ENCODE peak calls at places on chromosome 18, in nine cellular contexts. One of them, this sample, is unnamed.

GRCh38 chr18:7174359-7175107 is 56.4 kb upstream of the LRRC30 start:
- DNase-seq in breast epithelium: peak; percentile 56
- DNase-seq in K562: no peak
- DNase-seq in suprapubic skin: no peak
- DNase-seq in uterus: no peak
- DNase-seq in neuronal stem cell: no peak
- DNase-seq in CD4-positive, alpha-beta T cell: no peak
- DNase-seq in IMR-90: no peak
- DNase-seq in tibial nerve: no peak
- DNase-seq in this sample: peak; percentile 59

GRCh38 chr18:59917422-59917821 is 17.6 kb downstream of the PMAIP1 start:
- DNase-seq in CD4-positive, alpha-beta T cell: no peak
- DNase-seq in IMR-90: peak; percentile 58
- DNase-seq in tibial nerve: no peak
- DNase-seq in K562: no peak
- DNase-seq in uterus: no peak
- DNase-seq in breast epithelium: no peak
- DNase-seq in suprapubic skin: no peak
- DNase-seq in neuronal stem cell: no peak
- DNase-seq in this sample: no peak

GRCh38 chr18:808086-808485 is 4.0 kb downstream of the YES1 start:
- DNase-seq in IMR-90: peak; percentile 64
- DNase-seq in neuronal stem cell: no peak
- DNase-seq in K562: no peak
- DNase-seq in breast epithelium: no peak
- DNase-seq in suprapubic skin: no peak
- DNase-seq in tibial nerve: no peak
- DNase-seq in uterus: no peak
- DNase-seq in CD4-positive, alpha-beta T cell: no peak
- DNase-seq in this sample: peak; percentile 45

GRCh38 chr18:46452820-46453219 is 204.2 kb downstream of the LOXHD1 start:
- DNase-seq in suprapubic skin: no peak
- DNase-seq in uterus: no peak
- DNase-seq in K562: no peak
- DNase-seq in neuronal stem cell: no peak
- DNase-seq in breast epithelium: no peak
- DNase-seq in IMR-90: peak; percentile 22
- DNase-seq in CD4-positive, alpha-beta T cell: no peak
- DNase-seq in tibial nerve: no peak
- DNase-seq in this sample: no peak

GRCh38 chr18:59822612-59823275 is 77.1 kb upstream of the PMAIP1 start:
- DNase-seq in tibial nerve: no peak
- DNase-seq in suprapubic skin: no peak
- DNase-seq in IMR-90: no peak
- DNase-seq in neuronal stem cell: no peak
- DNase-seq in K562: no peak
- DNase-seq in CD4-positive, alpha-beta T cell: no peak
- DNase-seq in breast epithelium: no peak
- DNase-seq in uterus: no peak
- DNase-seq in this sample: no peak

GRCh38 chr18:31581498-31582197 is 10.0 kb upstream of the TTR start:
- DNase-seq in CD4-positive, alpha-beta T cell: no peak
- DNase-seq in uterus: no peak
- DNase-seq in neuronal stem cell: no peak
- DNase-seq in tibial nerve: no peak
- DNase-seq in K562: no peak
- DNase-seq in IMR-90: peak; percentile 18
- DNase-seq in breast epithelium: no peak
- DNase-seq in suprapubic skin: no peak
- DNase-seq in this sample: no peak

GRCh38 chr18:34866739-34867138 is 156.6 kb downstream of the DTNA start:
- DNase-seq in suprapubic skin: no peak
- DNase-seq in tibial nerve: no peak
- DNase-seq in uterus: no peak
- DNase-seq in neuronal stem cell: no peak
- DNase-seq in breast epithelium: no peak
- DNase-seq in K562: no peak
- DNase-seq in CD4-positive, alpha-beta T cell: no peak
- DNase-seq in IMR-90: peak; percentile 30
- DNase-seq in this sample: no peak

GRCh38 chr18:75360206-75360605 is 67.3 kb downstream of the SMIM21 start:
- DNase-seq in K562: no peak
- DNase-seq in suprapubic skin: no peak
- DNase-seq in tibial nerve: no peak
- DNase-seq in breast epithelium: no peak
- DNase-seq in IMR-90: no peak
- DNase-seq in CD4-positive, alpha-beta T cell: no peak
- DNase-seq in neuronal stem cell: no peak
- DNase-seq in uterus: no peak
- DNase-seq in this sample: no peak

GRCh38 chr18:9695605-9696004 is 12.5 kb upstream of the RAB31 start:
- DNase-seq in suprapubic skin: no peak
- DNase-seq in uterus: no peak
- DNase-seq in CD4-positive, alpha-beta T cell: no peak
- DNase-seq in breast epithelium: no peak
- DNase-seq in tibial nerve: no peak
- DNase-seq in K562: no peak
- DNase-seq in neuronal stem cell: no peak
- DNase-seq in IMR-90: no peak
- DNase-seq in this sample: no peak

GRCh38 chr18:35276276-35276675 is 13.8 kb downstream of the ZSCAN30 start:
- DNase-seq in uterus: no peak
- DNase-seq in CD4-positive, alpha-beta T cell: no peak
- DNase-seq in IMR-90: no peak
- DNase-seq in neuronal stem cell: no peak
- DNase-seq in K562: no peak
- DNase-seq in suprapubic skin: no peak
- DNase-seq in tibial nerve: no peak
- DNase-seq in breast epithelium: no peak
- DNase-seq in this sample: no peak

GRCh38 chr18:79849328-79850207 is 51.8 kb downstream of the KCNG2 start:
- DNase-seq in IMR-90: no peak
- DNase-seq in uterus: no peak
- DNase-seq in neuronal stem cell: no peak
- DNase-seq in CD4-positive, alpha-beta T cell: no peak
- DNase-seq in K562: no peak
- DNase-seq in tibial nerve: no peak
- DNase-seq in suprapubic skin: no peak
- DNase-seq in breast epithelium: no peak
- DNase-seq in this sample: no peak

GRCh38 chr18:28115149-28115550 is 61.8 kb downstream of the CDH2 start:
- DNase-seq in breast epithelium: no peak
- DNase-seq in neuronal stem cell: no peak
- DNase-seq in suprapubic skin: no peak
- DNase-seq in tibial nerve: no peak
- DNase-seq in uterus: no peak
- DNase-seq in IMR-90: peak; percentile 96
- DNase-seq in CD4-positive, alpha-beta T cell: no peak
- DNase-seq in K562: no peak
- DNase-seq in this sample: peak; percentile 82

GRCh38 chr18:13481331-13481730 is 245.0 kb downstream of the FAM210A start:
- DNase-seq in breast epithelium: no peak
- DNase-seq in tibial nerve: no peak
- DNase-seq in IMR-90: no peak
- DNase-seq in neuronal stem cell: no peak
- DNase-seq in K562: no peak
- DNase-seq in suprapubic skin: no peak
- DNase-seq in CD4-positive, alpha-beta T cell: no peak
- DNase-seq in uterus: no peak
- DNase-seq in this sample: no peak
- H3K27me3 ChIP-seq in breast epithelium: no peaks in the 10 kb centered on the region
- H3K27me3 ChIP-seq in tibial nerve: no peaks in the 10 kb centered on the region
- H3K27me3 ChIP-seq in IMR-90: no peaks in the 10 kb centered on the region
- H3K27me3 ChIP-seq in neuronal stem cell: no peaks in the 10 kb centered on the region
- H3K27me3 ChIP-seq in K562: peaks cover 6% of the 10 kb centered on the region
- H3K27me3 ChIP-seq in suprapubic skin: no peaks in the 10 kb centered on the region
- H3K27me3 ChIP-seq in CD4-positive, alpha-beta T cell: no peaks in the 10 kb centered on the region
- H3K27me3 ChIP-seq in uterus: no peaks in the 10 kb centered on the region
- H3K27me3 ChIP-seq in this sample: no peaks in the 10 kb centered on the region

DNA sequence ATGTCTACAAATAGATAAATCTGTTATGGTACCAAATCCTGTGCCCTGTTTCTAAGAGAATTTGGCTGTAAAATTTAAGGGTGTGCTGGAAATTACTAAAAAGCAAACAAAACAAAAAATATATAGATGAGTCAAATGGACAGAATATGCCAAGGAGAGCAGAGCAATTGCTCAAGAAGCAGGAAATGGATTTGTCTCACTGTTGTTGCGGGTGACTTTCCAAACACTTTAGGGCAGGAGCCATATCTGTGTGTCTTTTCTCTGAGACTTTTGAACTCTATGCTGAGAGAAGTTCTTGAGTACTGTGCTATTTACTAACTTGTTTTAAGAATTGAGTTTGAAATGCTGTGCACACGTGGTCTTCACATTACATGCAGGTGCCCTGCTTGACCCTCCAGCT is 221.7 kb downstream of the PHLPP1 start:
- DNase-seq in suprapubic skin: no peak
- DNase-seq in breast epithelium: no peak
- DNase-seq in K562: no peak
- DNase-seq in CD4-positive, alpha-beta T cell: no peak
- DNase-seq in tibial nerve: no peak
- DNase-seq in uterus: no peak
- DNase-seq in IMR-90: peak; percentile 36
- DNase-seq in neuronal stem cell: no peak
- DNase-seq in this sample: peak; percentile 52
- H3K27me3 ChIP-seq in suprapubic skin: no peaks in the 10 kb centered on the region
- H3K27me3 ChIP-seq in breast epithelium: no peaks in the 10 kb centered on the region
- H3K27me3 ChIP-seq in K562: no peaks in the 10 kb centered on the region
- H3K27me3 ChIP-seq in CD4-positive, alpha-beta T cell: no peaks in the 10 kb centered on the region
- H3K27me3 ChIP-seq in tibial nerve: no peaks in the 10 kb centered on the region
- H3K27me3 ChIP-seq in uterus: no peaks in the 10 kb centered on the region
- H3K27me3 ChIP-seq in IMR-90: no peaks in the 10 kb centered on the region
- H3K27me3 ChIP-seq in neuronal stem cell: no peaks in the 10 kb centered on the region
- H3K27me3 ChIP-seq in this sample: no peaks in the 10 kb centered on the region

GRCh38 chr18:78819926-78820834 is 159.4 kb upstream of the SALL3 start:
- DNase-seq in uterus: no peak
- DNase-seq in IMR-90: no peak
- DNase-seq in breast epithelium: no peak
- DNase-seq in suprapubic skin: no peak
- DNase-seq in CD4-positive, alpha-beta T cell: no peak
- DNase-seq in tibial nerve: no peak
- DNase-seq in K562: no peak
- DNase-seq in neuronal stem cell: no peak
- DNase-seq in this sample: no peak
- H3K27me3 ChIP-seq in uterus: no peaks in the 10 kb centered on the region
- H3K27me3 ChIP-seq in IMR-90: no peaks in the 10 kb centered on the region
- H3K27me3 ChIP-seq in breast epithelium: peaks cover 60% of the 10 kb centered on the region
- H3K27me3 ChIP-seq in suprapubic skin: peaks cover 52% of the 10 kb centered on the region
- H3K27me3 ChIP-seq in CD4-positive, alpha-beta T cell: peaks cover 3% of the 10 kb centered on the region
- H3K27me3 ChIP-seq in tibial nerve: peaks cover 27% of the 10 kb centered on the region
- H3K27me3 ChIP-seq in K562: peaks cover 6% of the 10 kb centered on the region
- H3K27me3 ChIP-seq in neuronal stem cell: no peaks in the 10 kb centered on the region
- H3K27me3 ChIP-seq in this sample: no peaks in the 10 kb centered on the region

DNA sequence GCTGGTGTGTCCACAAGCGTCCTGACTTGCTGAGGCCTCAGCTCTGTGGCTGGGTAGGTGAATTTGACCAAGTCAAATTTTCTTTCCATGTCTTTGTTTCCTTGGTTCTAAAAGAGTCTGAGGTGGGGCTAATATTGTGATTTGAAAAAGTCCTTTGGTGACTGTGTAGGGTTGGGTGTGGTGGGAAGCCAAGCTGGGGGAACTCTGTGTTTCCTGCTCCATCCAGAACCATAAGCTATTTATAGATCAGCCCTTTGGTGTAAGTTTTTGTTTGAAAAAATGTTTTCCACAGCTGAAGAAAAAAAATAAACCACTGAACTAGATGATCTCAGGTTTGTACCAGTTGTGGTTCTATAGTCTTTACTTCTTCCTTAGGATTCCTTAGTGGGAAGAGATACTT is 462.7 kb downstream of the TGIF1 start:
- DNase-seq in K562: no peak
- DNase-seq in uterus: no peak
- DNase-seq in breast epithelium: no peak
- DNase-seq in suprapubic skin: no peak
- DNase-seq in neuronal stem cell: no peak
- DNase-seq in tibial nerve: no peak
- DNase-seq in IMR-90: peak; percentile 23
- DNase-seq in CD4-positive, alpha-beta T cell: no peak
- DNase-seq in this sample: no peak
- H3K27me3 ChIP-seq in K562: no peaks in the 10 kb centered on the region
- H3K27me3 ChIP-seq in uterus: no peaks in the 10 kb centered on the region
- H3K27me3 ChIP-seq in breast epithelium: no peaks in the 10 kb centered on the region
- H3K27me3 ChIP-seq in suprapubic skin: no peaks in the 10 kb centered on the region
- H3K27me3 ChIP-seq in neuronal stem cell: no peaks in the 10 kb centered on the region
- H3K27me3 ChIP-seq in tibial nerve: no peaks in the 10 kb centered on the region
- H3K27me3 ChIP-seq in IMR-90: peaks cover 4% of the 10 kb centered on the region
- H3K27me3 ChIP-seq in CD4-positive, alpha-beta T cell: no peaks in the 10 kb centered on the region
- H3K27me3 ChIP-seq in this sample: no peaks in the 10 kb centered on the region

GRCh38 chr18:13453714-13454113 is 235.2 kb downstream of the LDLRAD4 start:
- DNase-seq in IMR-90: no peak
- DNase-seq in CD4-positive, alpha-beta T cell: no peak
- DNase-seq in K562: no peak
- DNase-seq in neuronal stem cell: no peak
- DNase-seq in suprapubic skin: peak; percentile 26
- DNase-seq in tibial nerve: no peak
- DNase-seq in uterus: no peak
- DNase-seq in breast epithelium: no peak
- DNase-seq in this sample: no peak
- H3K27me3 ChIP-seq in IMR-90: peaks cover 2% of the 10 kb centered on the region
- H3K27me3 ChIP-seq in CD4-positive, alpha-beta T cell: no peaks in the 10 kb centered on the region
- H3K27me3 ChIP-seq in K562: peaks cover 3% of the 10 kb centered on the region
- H3K27me3 ChIP-seq in neuronal stem cell: peaks cover 3% of the 10 kb centered on the region
- H3K27me3 ChIP-seq in suprapubic skin: no peaks in the 10 kb centered on the region
- H3K27me3 ChIP-seq in tibial nerve: no peaks in the 10 kb centered on the region
- H3K27me3 ChIP-seq in uterus: no peaks in the 10 kb centered on the region
- H3K27me3 ChIP-seq in breast epithelium: no peaks in the 10 kb centered on the region
- H3K27me3 ChIP-seq in this sample: no peaks in the 10 kb centered on the region

This sample was measured in cardiac muscle cell.